ENCODE peak calls at places on chromosome 13, in seven cellular contexts. One of them, this sample, is unnamed.

GRCh38 chr13:83327091-83327490 is 555.2 kb downstream of the SLITRK1 start:
- DNase-seq in psoas muscle: no peak
- DNase-seq in aorta: no peak
- DNase-seq in cardiac muscle cell: no peak
- DNase-seq in iPS DF 6.9: no peak
- DNase-seq in endodermal cell: no peak
- DNase-seq in heart left ventricle: no peak
- DNase-seq in this sample: no peak

GRCh38 chr13:70668293-70668692 is 560.0 kb upstream of the KLHL1 start:
- DNase-seq in psoas muscle: no peak
- DNase-seq in heart left ventricle: no peak
- DNase-seq in iPS DF 6.9: peak; percentile 7
- DNase-seq in cardiac muscle cell: no peak
- DNase-seq in aorta: no peak
- DNase-seq in endodermal cell: peak; percentile 80
- DNase-seq in this sample: no peak

GRCh38 chr13:66400292-66400691 is 829.8 kb downstream of the PCDH9 start:
- DNase-seq in aorta: no peak
- DNase-seq in iPS DF 6.9: no peak
- DNase-seq in endodermal cell: no peak
- DNase-seq in psoas muscle: no peak
- DNase-seq in cardiac muscle cell: no peak
- DNase-seq in heart left ventricle: no peak
- DNase-seq in this sample: no peak

GRCh38 chr13:102344410-102344809 is 57.4 kb downstream of the FGF14 start:
- DNase-seq in endodermal cell: no peak
- DNase-seq in cardiac muscle cell: no peak
- DNase-seq in iPS DF 6.9: no peak
- DNase-seq in aorta: no peak
- DNase-seq in psoas muscle: no peak
- DNase-seq in heart left ventricle: no peak
- DNase-seq in this sample: no peak

GRCh38 chr13:88376762-88377388 is 705.7 kb downstream of the SLITRK5 start:
- DNase-seq in iPS DF 6.9: no peak
- DNase-seq in endodermal cell: no peak
- DNase-seq in cardiac muscle cell: no peak
- DNase-seq in heart left ventricle: no peak
- DNase-seq in psoas muscle: no peak
- DNase-seq in aorta: no peak
- DNase-seq in this sample: no peak

GRCh38 chr13:111429064-111429558 is 108.7 kb downstream of the TEX29 start:
- DNase-seq in cardiac muscle cell: peak; percentile 17
- DNase-seq in iPS DF 6.9: peak; percentile 39
- DNase-seq in heart left ventricle: no peak
- DNase-seq in aorta: no peak
- DNase-seq in endodermal cell: peak; percentile 89
- DNase-seq in psoas muscle: no peak
- DNase-seq in this sample: peak; percentile 48

GRCh38 chr13:23182142-23182541 is 1.4 kb downstream of the SGCG start:
- DNase-seq in psoas muscle: no peak
- DNase-seq in iPS DF 6.9: no peak
- DNase-seq in aorta: no peak
- DNase-seq in heart left ventricle: no peak
- DNase-seq in cardiac muscle cell: no peak
- DNase-seq in endodermal cell: no peak
- DNase-seq in this sample: no peak

GRCh38 chr13:105991622-105992254 is 543.7 kb downstream of the EFNB2 start:
- DNase-seq in heart left ventricle: no peak
- DNase-seq in psoas muscle: no peak
- DNase-seq in aorta: no peak
- DNase-seq in cardiac muscle cell: peak; percentile 82
- DNase-seq in endodermal cell: no peak
- DNase-seq in iPS DF 6.9: no peak
- DNase-seq in this sample: no peak

GRCh38 chr13:94309576-94309975 is 169.9 kb downstream of the DCT start:
- DNase-seq in psoas muscle: no peak
- DNase-seq in aorta: no peak
- DNase-seq in endodermal cell: no peak
- DNase-seq in iPS DF 6.9: no peak
- DNase-seq in heart left ventricle: no peak
- DNase-seq in cardiac muscle cell: no peak
- DNase-seq in this sample: no peak

GRCh38 chr13:76991432-76991795 is 467 bp upstream of the CLN5 start:
- DNase-seq in aorta: peak; percentile 62
- DNase-seq in iPS DF 6.9: no peak
- DNase-seq in psoas muscle: peak; percentile 48
- DNase-seq in cardiac muscle cell: no peak
- DNase-seq in heart left ventricle: peak; percentile 37
- DNase-seq in endodermal cell: no peak
- DNase-seq in this sample: no peak

GRCh38 chr13:78499802-78500201 is 103.5 kb downstream of the POU4F1 start:
- DNase-seq in endodermal cell: no peak
- DNase-seq in psoas muscle: no peak
- DNase-seq in heart left ventricle: no peak
- DNase-seq in cardiac muscle cell: no peak
- DNase-seq in iPS DF 6.9: no peak
- DNase-seq in aorta: no peak
- DNase-seq in this sample: no peak

GRCh38 chr13:34152409-34152808 is 334.5 kb downstream of the RFC3 start:
- DNase-seq in endodermal cell: no peak
- DNase-seq in cardiac muscle cell: no peak
- DNase-seq in heart left ventricle: no peak
- DNase-seq in aorta: no peak
- DNase-seq in iPS DF 6.9: no peak
- DNase-seq in psoas muscle: no peak
- DNase-seq in this sample: no peak

GRCh38 chr13:59409211-59409610 is 754.5 kb downstream of the DIAPH3 start:
- DNase-seq in cardiac muscle cell: peak; percentile 80
- DNase-seq in aorta: no peak
- DNase-seq in psoas muscle: peak; percentile 23
- DNase-seq in endodermal cell: peak; percentile 60
- DNase-seq in heart left ventricle: peak; percentile 80
- DNase-seq in iPS DF 6.9: no peak
- DNase-seq in this sample: no peak

GRCh38 chr13:46530084-46530935 is 22.7 kb upstream of the LRCH1 start:
- DNase-seq in endodermal cell: no peak
- DNase-seq in cardiac muscle cell: peak; percentile 56
- DNase-seq in aorta: no peak
- DNase-seq in heart left ventricle: no peak
- DNase-seq in iPS DF 6.9: no peak
- DNase-seq in psoas muscle: no peak
- DNase-seq in this sample: peak; percentile 46

GRCh38 chr13:51666839-51667238 is 82.6 kb downstream of the WDFY2 start:
- DNase-seq in heart left ventricle: no peak
- DNase-seq in psoas muscle: no peak
- DNase-seq in cardiac muscle cell: no peak
- DNase-seq in iPS DF 6.9: no peak
- DNase-seq in aorta: no peak
- DNase-seq in endodermal cell: no peak
- DNase-seq in this sample: no peak

GRCh38 chr13:77530870-77531269 is 4.6 kb upstream of the SCEL start:
- DNase-seq in psoas muscle: no peak
- DNase-seq in aorta: no peak
- DNase-seq in cardiac muscle cell: no peak
- DNase-seq in endodermal cell: no peak
- DNase-seq in iPS DF 6.9: no peak
- DNase-seq in heart left ventricle: no peak
- DNase-seq in this sample: no peak

GRCh38 chr13:49292742-49293498 is 45.2 kb downstream of the CDADC1 start:
- DNase-seq in cardiac muscle cell: peak; percentile 89
- DNase-seq in heart left ventricle: peak; percentile 75
- DNase-seq in aorta: peak; percentile 81
- DNase-seq in endodermal cell: no peak
- DNase-seq in iPS DF 6.9: no peak
- DNase-seq in psoas muscle: peak; percentile 53
- DNase-seq in this sample: no peak

GRCh38 chr13:43368003-43368402 is 344.6 kb downstream of the DNAJC15 start:
- DNase-seq in aorta: no peak
- DNase-seq in psoas muscle: no peak
- DNase-seq in iPS DF 6.9: no peak
- DNase-seq in heart left ventricle: no peak
- DNase-seq in cardiac muscle cell: no peak
- DNase-seq in endodermal cell: no peak
- DNase-seq in this sample: peak; percentile 62

GRCh38 chr13:67148219-67148583 is 81.9 kb downstream of the PCDH9 start:
- DNase-seq in endodermal cell: no peak
- DNase-seq in cardiac muscle cell: peak; percentile 52
- DNase-seq in psoas muscle: no peak
- DNase-seq in aorta: no peak
- DNase-seq in iPS DF 6.9: no peak
- DNase-seq in heart left ventricle: no peak
- DNase-seq in this sample: no peak

GRCh38 chr13:73388586-73388985 is 329.8 kb downstream of the KLF5 start:
- DNase-seq in psoas muscle: no peak
- DNase-seq in iPS DF 6.9: no peak
- DNase-seq in cardiac muscle cell: no peak
- DNase-seq in endodermal cell: no peak
- DNase-seq in heart left ventricle: no peak
- DNase-seq in aorta: no peak
- DNase-seq in this sample: no peak

GRCh38 chr13:60759499-60759898 is 362.5 kb downstream of the TDRD3 start:
- DNase-seq in cardiac muscle cell: peak; percentile 14
- DNase-seq in heart left ventricle: no peak
- DNase-seq in psoas muscle: no peak
- DNase-seq in endodermal cell: peak; percentile 58
- DNase-seq in iPS DF 6.9: no peak
- DNase-seq in aorta: no peak
- DNase-seq in this sample: peak; percentile 41

GRCh38 chr13:22662771-22663170 is 518.0 kb upstream of the SGCG start:
- DNase-seq in cardiac muscle cell: no peak
- DNase-seq in iPS DF 6.9: no peak
- DNase-seq in aorta: no peak
- DNase-seq in endodermal cell: no peak
- DNase-seq in psoas muscle: no peak
- DNase-seq in heart left ventricle: no peak
- DNase-seq in this sample: no peak

GRCh38 chr13:90416519-90416918 is 931.0 kb upstream of the MIR17HG start:
- DNase-seq in aorta: no peak
- DNase-seq in heart left ventricle: no peak
- DNase-seq in psoas muscle: no peak
- DNase-seq in cardiac muscle cell: peak; percentile 69
- DNase-seq in iPS DF 6.9: no peak
- DNase-seq in endodermal cell: peak; percentile 44
- DNase-seq in this sample: no peak

DNA sequence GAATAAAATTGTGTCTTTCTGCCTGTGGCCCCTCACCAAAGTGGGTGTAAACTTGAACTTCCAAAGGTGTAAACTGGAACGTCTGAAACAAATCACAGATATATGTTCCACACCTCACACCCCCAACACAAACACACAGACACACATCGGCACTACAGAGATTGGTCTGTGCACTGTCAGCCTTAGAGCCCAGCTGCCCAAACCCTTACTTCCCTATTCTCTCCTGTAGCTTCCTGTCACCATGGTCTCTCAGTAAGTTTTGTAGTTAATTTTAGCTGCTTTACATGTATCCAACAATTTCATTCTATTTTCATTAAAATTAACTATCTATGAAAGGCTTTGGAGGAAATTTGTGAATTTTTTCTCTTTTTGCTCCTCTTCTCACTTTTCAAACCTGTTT is 5.4 kb downstream of the TM9SF2 start:
- DNase-seq in cardiac muscle cell: no peak
- DNase-seq in psoas muscle: no peak
- DNase-seq in endodermal cell: no peak
- DNase-seq in aorta: no peak
- DNase-seq in heart left ventricle: no peak
- DNase-seq in iPS DF 6.9: no peak
- DNase-seq in this sample: peak; percentile 47
- H3K4me1 ChIP-seq in cardiac muscle cell: peaks cover 10% of the 10 kb centered on the region
- H3K4me1 ChIP-seq in psoas muscle: peaks cover 79% of the 10 kb centered on the region
- H3K4me1 ChIP-seq in endodermal cell: peaks cover 5% of the 10 kb centered on the region
- H3K4me1 ChIP-seq in aorta: no peaks in the 10 kb centered on the region
- H3K4me1 ChIP-seq in heart left ventricle: peaks cover 54% of the 10 kb centered on the region
- H3K4me1 ChIP-seq in iPS DF 6.9: no peaks in the 10 kb centered on the region
- H3K4me1 ChIP-seq in this sample: peaks cover 27% of the 10 kb centered on the region

GRCh38 chr13:109741966-109742365 is 44.4 kb downstream of the IRS2 start:
- DNase-seq in endodermal cell: no peak
- DNase-seq in aorta: no peak
- DNase-seq in cardiac muscle cell: no peak
- DNase-seq in psoas muscle: no peak
- DNase-seq in heart left ventricle: no peak
- DNase-seq in iPS DF 6.9: no peak
- DNase-seq in this sample: no peak
- H3K4me1 ChIP-seq in endodermal cell: no peaks in the 10 kb centered on the region
- H3K4me1 ChIP-seq in aorta: no peaks in the 10 kb centered on the region
- H3K4me1 ChIP-seq in cardiac muscle cell: peaks cover 15% of the 10 kb centered on the region
- H3K4me1 ChIP-seq in psoas muscle: no peaks in the 10 kb centered on the region
- H3K4me1 ChIP-seq in heart left ventricle: peaks cover 8% of the 10 kb centered on the region
- H3K4me1 ChIP-seq in iPS DF 6.9: peaks cover 2% of the 10 kb centered on the region
- H3K4me1 ChIP-seq in this sample: peaks cover 21% of the 10 kb centered on the region

GRCh38 chr13:109773786-109774185 is 12.6 kb downstream of the IRS2 start:
- DNase-seq in aorta: no peak
- DNase-seq in endodermal cell: no peak
- DNase-seq in iPS DF 6.9: no peak
- DNase-seq in cardiac muscle cell: no peak
- DNase-seq in psoas muscle: no peak
- DNase-seq in heart left ventricle: no peak
- DNase-seq in this sample: peak; percentile 100

GRCh38 chr13:109778102-109778542 is 8.3 kb downstream of the IRS2 start:
- DNase-seq in cardiac muscle cell: no peak
- DNase-seq in iPS DF 6.9: no peak
- DNase-seq in endodermal cell: no peak
- DNase-seq in heart left ventricle: no peak
- DNase-seq in aorta: no peak
- DNase-seq in psoas muscle: no peak
- DNase-seq in this sample: peak; percentile 74

GRCh38 chr13:109779074-109779473 is 7.3 kb downstream of the IRS2 start:
- DNase-seq in aorta: no peak
- DNase-seq in psoas muscle: no peak
- DNase-seq in cardiac muscle cell: no peak
- DNase-seq in iPS DF 6.9: no peak
- DNase-seq in heart left ventricle: no peak
- DNase-seq in endodermal cell: no peak
- DNase-seq in this sample: peak; percentile 69

GRCh38 chr13:109773276-109773675 is 13.1 kb downstream of the IRS2 start:
- DNase-seq in iPS DF 6.9: no peak
- DNase-seq in cardiac muscle cell: no peak
- DNase-seq in psoas muscle: no peak
- DNase-seq in heart left ventricle: no peak
- DNase-seq in aorta: no peak
- DNase-seq in endodermal cell: no peak
- DNase-seq in this sample: no peak

DNA sequence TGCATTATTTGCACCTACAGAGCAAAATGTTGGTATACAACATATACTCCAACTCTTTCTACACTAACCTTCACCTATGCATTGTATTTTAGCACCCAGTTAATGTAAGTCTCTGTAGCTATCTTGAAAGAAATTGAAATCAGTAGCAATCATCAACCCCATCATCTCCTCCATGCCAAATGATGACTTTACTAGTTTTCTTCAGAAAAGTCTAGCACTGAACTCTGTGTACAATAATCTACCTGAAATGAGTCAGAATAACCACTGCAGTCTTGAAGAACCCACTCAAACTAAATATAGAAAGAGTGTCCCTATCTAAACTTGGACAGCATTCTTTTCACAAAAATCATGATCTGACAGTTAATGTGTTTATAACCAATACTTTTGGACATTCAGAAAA is 9.8 kb downstream of the IRS2 start:
- DNase-seq in iPS DF 6.9: no peak
- DNase-seq in endodermal cell: no peak
- DNase-seq in psoas muscle: no peak
- DNase-seq in aorta: no peak
- DNase-seq in cardiac muscle cell: no peak
- DNase-seq in heart left ventricle: no peak
- DNase-seq in this sample: no peak
- H3K4me1 ChIP-seq in iPS DF 6.9: no peaks in the 10 kb centered on the region
- H3K4me1 ChIP-seq in endodermal cell: no peaks in the 10 kb centered on the region
- H3K4me1 ChIP-seq in psoas muscle: peaks cover 48% of the 10 kb centered on the region
- H3K4me1 ChIP-seq in aorta: peaks cover 5% of the 10 kb centered on the region
- H3K4me1 ChIP-seq in cardiac muscle cell: peaks cover 24% of the 10 kb centered on the region
- H3K4me1 ChIP-seq in heart left ventricle: peaks cover 29% of the 10 kb centered on the region
- H3K4me1 ChIP-seq in this sample: peaks cover 80% of the 10 kb centered on the region

GRCh38 chr13:26980099-26981031 is 191.2 kb downstream of the USP12 start:
- DNase-seq in psoas muscle: no peak
- DNase-seq in iPS DF 6.9: no peak
- DNase-seq in aorta: no peak
- DNase-seq in endodermal cell: no peak
- DNase-seq in heart left ventricle: no peak
- DNase-seq in cardiac muscle cell: no peak
- DNase-seq in this sample: no peak
- H3K4me1 ChIP-seq in psoas muscle: no peaks in the 10 kb centered on the region
- H3K4me1 ChIP-seq in iPS DF 6.9: peaks cover 3% of the 10 kb centered on the region
- H3K4me1 ChIP-seq in aorta: no peaks in the 10 kb centered on the region
- H3K4me1 ChIP-seq in endodermal cell: peaks cover 12% of the 10 kb centered on the region
- H3K4me1 ChIP-seq in heart left ventricle: peaks cover 6% of the 10 kb centered on the region
- H3K4me1 ChIP-seq in cardiac muscle cell: peaks cover 35% of the 10 kb centered on the region
- H3K4me1 ChIP-seq in this sample: peaks cover 33% of the 10 kb centered on the region